ENCODE peak calls at places on chromosomes 5 and 9, in ten cellular contexts. O, L, X, J, E, V, W, P, B and H are unnamed samples.

GRCh38 chr5:110769282-110769681 is 30.5 kb downstream of the SLC25A46 start:
- DNase-seq in O (no peak), L (no peak), X (no peak), J (no peak), E (peak; percentile 89), V (no peak), W (no peak), P (no peak), B (peak; percentile 94), H (no peak)

GRCh38 chr9:93268551-93269314 is 84.8 kb downstream of the WNK2 start:
- DNase-seq in O (peak; percentile 38), L (no peak), X (peak; percentile 40), J (no peak), E (no peak), V (no peak), W (peak; percentile 75), P (no peak), B (no peak), H (no peak)

GRCh38 chr5:78720997-78721396 is 72.4 kb upstream of the LHFPL2 start:
- DNase-seq in O (no peak), L (no peak), X (no peak), J (no peak), E (no peak), V (no peak), W (no peak), P (no peak), B (no peak), H (no peak)

GRCh38 chr9:21350787-21351186 is at the start of gene IFNA6:
- DNase-seq in O (no peak), L (no peak), X (no peak), J (no peak), E (no peak), V (no peak), W (no peak), P (no peak), B (no peak), H (no peak)

GRCh38 chr5:14945021-14945420 is 73.4 kb upstream of the ANKH start:
- DNase-seq in O (no peak), L (no peak), X (no peak), J (no peak), E (no peak), V (no peak), W (no peak), P (no peak), B (no peak), H (no peak)

GRCh38 chr5:28542968-28543367 is 1504.6 kb upstream of the CDH9 start:
- DNase-seq in O (no peak), L (no peak), X (no peak), J (peak; percentile 96), E (peak; percentile 52), V (no peak), W (no peak), P (no peak), B (peak; percentile 97), H (peak; percentile 97)

GRCh38 chr9:95058121-95058785 is 259.3 kb downstream of the FANCC start:
- DNase-seq in O (peak; percentile 66), L (no peak), X (no peak), J (no peak), E (no peak), V (no peak), W (no peak), P (no peak), B (no peak), H (no peak)

GRCh38 chr9:91346644-91347043 is 15.1 kb downstream of the AUH start:
- DNase-seq in O (no peak), L (no peak), X (no peak), J (no peak), E (no peak), V (no peak), W (no peak), P (no peak), B (no peak), H (no peak)

GRCh38 chr5:127934791-127935256 is 148.7 kb upstream of the SLC12A2 start:
- DNase-seq in O (no peak), L (no peak), X (no peak), J (peak; percentile 75), E (peak; percentile 67), V (peak; percentile 95), W (no peak), P (peak; percentile 35), B (peak; percentile 70), H (peak; percentile 31)

GRCh38 chr5:5658226-5658625 is 235.7 kb downstream of the ICE1 start:
- DNase-seq in O (peak; percentile 80), L (peak; percentile 45), X (no peak), J (peak; percentile 43), E (peak; percentile 25), V (no peak), W (no peak), P (no peak), B (no peak), H (peak; percentile 63)

GRCh38 chr9:102461441-102461840 is 533.7 kb upstream of the CYLC2 start:
- DNase-seq in O (no peak), L (no peak), X (no peak), J (peak; percentile 7), E (peak; percentile 2), V (no peak), W (no peak), P (no peak), B (peak; percentile 66), H (no peak)

GRCh38 chr9:89410709-89411111 is 87.2 kb downstream of the SEMA4D start:
- DNase-seq in O (no peak), L (no peak), X (no peak), J (no peak), E (no peak), V (no peak), W (no peak), P (no peak), B (no peak), H (no peak)

GRCh38 chr5:164013077-164013670 is 507.8 kb downstream of the MAT2B start:
- DNase-seq in O (no peak), L (peak; percentile 27), X (no peak), J (peak; percentile 82), E (peak; percentile 95), V (peak; percentile 52), W (no peak), P (peak; percentile 70), B (peak; percentile 40), H (peak; percentile 77)

GRCh38 chr5:146565764-146566163 is 49.8 kb upstream of the GPR151 start:
- DNase-seq in O (peak; percentile 55), L (peak; percentile 22), X (no peak), J (peak; percentile 75), E (peak; percentile 64), V (peak; percentile 58), W (no peak), P (peak; percentile 48), B (peak; percentile 12), H (peak; percentile 42)
- H3K4me3 ChIP-seq in O (no peak overlapping the region), L (no peak overlapping the region), X (no peak overlapping the region), J (no peak overlapping the region), E (no peak overlapping the region), V (no peak overlapping the region), W (no peak overlapping the region), P (no peak overlapping the region), B (no peak overlapping the region), H (no peak overlapping the region)

GRCh38 chr9:131417264-131418142 is 23.6 kb downstream of the PRRC2B start:
- DNase-seq in O (peak; percentile 43), L (no peak), X (no peak), J (no peak), E (no peak), V (no peak), W (no peak), P (no peak), B (no peak), H (no peak)
- H3K4me3 ChIP-seq in O (no peak overlapping the region), L (no peak overlapping the region), X (no peak overlapping the region), J (no peak overlapping the region), E (no peak overlapping the region), V (no peak overlapping the region), W (no peak overlapping the region), P (no peak overlapping the region), B (no peak overlapping the region), H (no peak overlapping the region)

GRCh38 chr5:45437746-45438145 is 258.4 kb downstream of the HCN1 start:
- DNase-seq in O (no peak), L (no peak), X (no peak), J (no peak), E (no peak), V (no peak), W (no peak), P (no peak), B (no peak), H (no peak)
- H3K4me3 ChIP-seq in O (no peak overlapping the region), L (no peak overlapping the region), X (no peak overlapping the region), J (no peak overlapping the region), E (no peak overlapping the region), V (no peak overlapping the region), W (no peak overlapping the region), P (no peak overlapping the region), B (no peak overlapping the region), H (no peak overlapping the region)

GRCh38 chr5:1536298-1537165 is 12.8 kb upstream of the LPCAT1 start:
- DNase-seq in O (peak; percentile 70), L (peak; percentile 15), X (peak; percentile 46), J (no peak), E (peak; percentile 38), V (peak; percentile 43), W (peak; percentile 29), P (no peak), B (no peak), H (no peak)

GRCh38 chr5:1538741-1539392 is 15.1 kb upstream of the LPCAT1 start:
- DNase-seq in O (peak; percentile 38), L (no peak), X (no peak), J (no peak), E (no peak), V (peak; percentile 37), W (no peak), P (no peak), B (no peak), H (no peak)

GRCh38 chr5:1538276-1538675 is 14.5 kb upstream of the LPCAT1 start:
- DNase-seq in O (peak; percentile 59), L (no peak), X (peak; percentile 50), J (no peak), E (no peak), V (peak; percentile 37), W (no peak), P (no peak), B (no peak), H (no peak)

GRCh38 chr5:1535646-1536045 is 11.9 kb upstream of the LPCAT1 start:
- DNase-seq in O (no peak), L (no peak), X (no peak), J (no peak), E (no peak), V (no peak), W (no peak), P (no peak), B (no peak), H (no peak)

DNA sequence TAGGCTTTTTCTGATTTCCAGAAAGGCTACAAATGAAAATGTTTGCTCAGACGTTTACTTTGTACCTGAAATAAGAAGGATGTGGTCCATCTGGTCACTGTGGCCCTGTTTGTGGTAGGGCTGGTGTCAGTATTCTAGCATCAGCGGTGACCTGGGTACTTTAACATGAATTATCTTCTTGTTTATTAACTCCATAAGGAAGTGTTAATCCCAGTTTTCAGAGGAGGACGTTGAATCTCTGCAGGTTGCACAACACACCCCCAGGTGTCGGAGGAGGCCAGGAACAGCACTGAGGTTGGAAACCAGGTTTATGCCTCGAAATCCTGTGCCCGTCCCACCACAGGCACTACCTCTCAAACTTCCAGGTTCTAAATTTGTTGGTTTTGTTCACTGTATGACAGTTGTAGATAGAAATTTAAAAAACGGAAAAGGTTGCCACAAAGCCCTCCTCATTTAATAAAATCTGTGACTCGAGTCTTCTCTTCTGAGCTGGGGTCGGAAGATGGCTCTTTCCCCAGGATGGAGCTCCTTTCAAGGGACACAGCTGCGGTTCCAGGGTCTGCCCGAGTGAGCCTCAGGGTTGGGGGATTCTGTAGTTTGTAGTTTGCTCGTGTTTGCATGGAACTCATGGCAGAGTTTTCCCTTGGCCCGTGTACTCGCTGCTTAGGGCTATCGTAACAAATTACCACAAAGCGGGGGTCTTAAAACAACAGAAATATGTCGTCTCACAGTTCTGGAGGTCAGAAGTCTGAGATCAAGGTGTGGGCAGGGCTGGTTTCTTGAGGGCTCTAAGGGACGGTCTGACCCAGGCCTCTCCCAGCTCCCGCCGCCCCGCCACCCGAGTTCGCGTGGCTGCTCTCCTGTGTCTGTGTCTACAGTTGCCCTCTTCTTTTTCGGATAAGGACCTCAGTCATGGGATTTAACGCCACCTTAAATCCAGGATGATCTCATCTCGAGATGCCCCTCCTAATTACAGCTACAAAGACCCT is 13.7 kb upstream of the LPCAT1 start:
- DNase-seq in O (peak; percentile 42), L (no peak), X (peak; percentile 46), J (no peak), E (no peak), V (peak; percentile 40), W (no peak), P (no peak), B (no peak), H (no peak)
- H3K4me3 ChIP-seq in O (no peak overlapping the region), L (peak overlapping the region; percentile 31), X (peak overlapping the region; percentile 34), J (no peak overlapping the region), E (peak overlapping the region; percentile 19), V (peak overlapping the region; percentile 6), W (no peak overlapping the region), P (no peak overlapping the region), B (no peak overlapping the region), H (no peak overlapping the region)